ENCODE peak calls at places on chromosome 22, in seven cellular contexts. Y, T, P, H, B, L and R are unnamed samples.

GRCh38 chr22:30573594-30574094 is 821 bp downstream of the GAL3ST1 start:
- DNase-seq in H (no peak), B (no peak), Y (no peak), L (peak), T (no peak), P (no peak), R (no peak)

GRCh38 chr22:46355369-46355995 is 20.0 kb downstream of the TRMU start:
- DNase-seq in L (peak), T (peak), Y (no peak), H (peak), B (no peak), P (peak), R (no peak)

GRCh38 chr22:36455571-36456458 is 25.6 kb downstream of the TXN2 start:
- DNase-seq in P (no peak), T (peak), B (no peak), L (no peak), Y (no peak), H (no peak), R (no peak)

GRCh38 chr22:27998511-27999410 is 79.7 kb upstream of the PITPNB start:
- DNase-seq in B (no peak), T (no peak), P (no peak), H (no peak), L (no peak), Y (no peak), R (no peak)

GRCh38 chr22:23225724-23226496 is 45.6 kb downstream of the BCR start:
- DNase-seq in L (peak), Y (peak), H (peak), T (no peak), P (no peak), B (peak), R (no peak)

GRCh38 chr22:48651981-48652538 is 1175.6 kb downstream of the BRD1 start:
- DNase-seq in B (no peak), Y (no peak), H (no peak), P (no peak), L (no peak), T (no peak), R (no peak)

GRCh38 chr22:45340323-45340722 is 30.6 kb downstream of the FAM118A start:
- DNase-seq in T (no peak), L (no peak), H (no peak), Y (no peak), P (no peak), B (no peak), R (no peak)

GRCh38 chr22:37781434-37782059 is 26.2 kb upstream of the GCAT start:
- DNase-seq in T (no peak), Y (no peak), P (no peak), L (no peak), B (no peak), H (peak), R (no peak)

GRCh38 chr22:44180706-44181032 is at the start of gene PARVG:
- DNase-seq in L (no peak), T (no peak), P (no peak), H (no peak), B (no peak), Y (peak), R (no peak)

GRCh38 chr22:33443688-33444087 is 385.5 kb upstream of the SYN3 start:
- DNase-seq in L (no peak), Y (no peak), P (no peak), B (no peak), T (no peak), H (no peak), R (no peak)

GRCh38 chr22:37020192-37020479 is 594 bp downstream of the MPST start:
- DNase-seq in L (peak), Y (no peak), B (peak), H (peak), T (no peak), P (no peak), R (no peak)

GRCh38 chr22:23583836-23584235 is 3.7 kb upstream of the IGLL1 start:
- DNase-seq in T (peak), Y (no peak), P (no peak), H (no peak), B (no peak), L (no peak), R (no peak)